ENCODE peak calls at places on chromosomes 16 and 17, in ten cellular contexts. K is stomach, O is tibial nerve, C is body of pancreas, P is adrenal gland, Z is H1, E is right lobe of liver, U is testis, R is ovary, N is IMR-90. T is an unnamed sample.

GRCh38 chr17:55770220-55770870 is 19.5 kb downstream of the PCTP start:
- DNase-seq in K (no peak), O (no peak), C (no peak), P (no peak), Z (no peak), E (no peak), U (no peak), R (no peak), N (peak; percentile 72), T (no peak)

GRCh38 chr17:40548982-40549680 is 16.1 kb downstream of the CCR7 start:
- DNase-seq in K (peak; percentile 50), O (peak; percentile 82), C (peak; percentile 16), P (peak; percentile 58), Z (no peak), E (peak; percentile 88), U (no peak), R (peak; percentile 72), N (peak; percentile 98), T (peak; percentile 63)

GRCh38 chr17:18064053-18064452 is 23.7 kb upstream of the DRG2 start:
- DNase-seq in K (no peak), O (no peak), C (no peak), P (no peak), Z (no peak), E (no peak), U (no peak), R (no peak), N (no peak), T (no peak)

GRCh38 chr16:89422527-89422904 is 67.8 kb downstream of the ANKRD11 start:
- DNase-seq in K (no peak), O (no peak), C (no peak), P (peak; percentile 58), Z (no peak), E (no peak), U (no peak), R (no peak), N (peak; percentile 59), T (no peak)

GRCh38 chr17:19728114-19728495 is 11.7 kb upstream of the SLC47A2 start:
- DNase-seq in K (peak; percentile 88), O (peak; percentile 80), C (peak; percentile 77), P (peak; percentile 92), Z (no peak), E (peak; percentile 91), U (peak; percentile 89), R (peak; percentile 81), N (peak; percentile 63), T (peak; percentile 77)

GRCh38 chr16:81458149-81458669 is 13.6 kb downstream of the CMIP start:
- DNase-seq in K (no peak), O (no peak), C (no peak), P (no peak), Z (no peak), E (no peak), U (no peak), R (no peak), N (no peak), T (no peak)

GRCh38 chr16:81502396-81503060 is 57.9 kb downstream of the CMIP start:
- DNase-seq in K (no peak), O (no peak), C (no peak), P (no peak), Z (no peak), E (peak; percentile 39), U (no peak), R (no peak), N (no peak), T (no peak)

GRCh38 chr17:32546031-32546444 is 59.2 kb downstream of the CDK5R1 start:
- DNase-seq in K (no peak), O (no peak), C (no peak), P (no peak), Z (peak; percentile 23), E (no peak), U (no peak), R (no peak), N (no peak), T (no peak)

GRCh38 chr16:72921620-72922019 is 126.3 kb downstream of the ZFHX3 start:
- DNase-seq in K (no peak), O (no peak), C (peak; percentile 33), P (peak; percentile 81), Z (no peak), E (no peak), U (peak; percentile 54), R (peak; percentile 37), N (peak; percentile 32), T (no peak)

GRCh38 chr17:64747938-64748540 is 85.9 kb upstream of the SMURF2 start:
- DNase-seq in K (no peak), O (no peak), C (no peak), P (no peak), Z (no peak), E (no peak), U (no peak), R (no peak), N (peak; percentile 83), T (no peak)

GRCh38 chr16:1772908-1773702 is at the start of gene MRPS34:
- DNase-seq in K (peak; percentile 88), O (peak; percentile 69), C (peak; percentile 86), P (peak; percentile 80), Z (peak; percentile 51), E (peak; percentile 87), U (peak; percentile 85), R (peak; percentile 79), N (peak; percentile 83), T (peak; percentile 91)
- TF ChIP-seq POLR2A in K (no peak), O (peak; percentile 57), C (peak; percentile 72), P (peak; percentile 56), Z (no peak), E (peak; percentile 51), U (no peak), R (peak; percentile 30), N (no peak), T (peak; percentile 70)

GRCh38 chr16:1154887-1155331 is 2.0 kb downstream of the CACNA1H start:
- DNase-seq in K (no peak), O (no peak), C (no peak), P (no peak), Z (no peak), E (no peak), U (no peak), R (no peak), N (peak; percentile 41), T (no peak)

GRCh38 chr16:1156111-1156982 is 3.4 kb downstream of the CACNA1H start:
- DNase-seq in K (no peak), O (no peak), C (no peak), P (no peak), Z (no peak), E (no peak), U (peak; percentile 50), R (peak; percentile 85), N (no peak), T (no peak)

GRCh38 chr16:1154291-1154886 is 1.5 kb downstream of the CACNA1H start:
- DNase-seq in K (no peak), O (no peak), C (no peak), P (peak; percentile 81), Z (no peak), E (no peak), U (no peak), R (peak; percentile 73), N (no peak), T (no peak)

GRCh38 chr16:1156983-1157638 is 4.2 kb downstream of the CACNA1H start:
- DNase-seq in K (no peak), O (no peak), C (no peak), P (no peak), Z (no peak), E (no peak), U (no peak), R (peak; percentile 61), N (no peak), T (no peak)

GRCh38 chr16:1155353-1156110 is 2.6 kb downstream of the CACNA1H start:
- DNase-seq in K (no peak), O (no peak), C (no peak), P (no peak), Z (no peak), E (no peak), U (no peak), R (peak; percentile 70), N (no peak), T (no peak)
- H3K4me3 ChIP-seq in K (peak overlapping the region; percentile 48), O (no peak overlapping the region), C (no peak overlapping the region), P (no peak overlapping the region), Z (no peak overlapping the region), E (peak overlapping the region; percentile 43), U (peak overlapping the region; percentile 59), R (peak overlapping the region; percentile 52), N (no peak overlapping the region), T (peak overlapping the region; percentile 52)

DNA sequence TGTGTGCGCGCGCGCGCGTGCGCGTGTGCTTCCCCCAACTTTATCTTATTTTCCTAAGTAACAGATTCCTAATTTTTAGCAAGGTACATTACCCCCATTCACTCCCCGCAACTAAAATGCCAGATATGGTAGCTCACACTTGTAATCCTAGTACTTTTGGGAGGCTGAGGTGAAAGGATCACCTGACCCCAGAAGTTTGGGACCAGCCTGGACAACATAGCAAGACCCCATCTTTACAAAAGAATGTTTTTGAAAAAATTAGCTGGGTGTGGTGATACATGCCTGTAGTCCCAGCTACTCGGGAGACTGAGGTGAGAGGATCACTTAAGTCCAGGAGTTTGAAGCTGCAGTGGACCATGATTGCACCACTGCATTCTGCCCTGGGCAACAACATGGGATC is 5.1 kb downstream of the BRD7 start:
- DNase-seq in K (no peak), O (no peak), C (no peak), P (no peak), Z (no peak), E (no peak), U (no peak), R (no peak), N (no peak), T (no peak)
- H3K36me3 ChIP-seq in K (peaks cover 46% of the 10 kb centered on the region), O (peaks cover 27% of the 10 kb centered on the region), C (peaks cover 2% of the 10 kb centered on the region), P (peaks cover 13% of the 10 kb centered on the region), Z (peaks cover 50% of the 10 kb centered on the region), E (peaks cover 13% of the 10 kb centered on the region), U (no peaks in the 10 kb centered on the region), R (no peaks in the 10 kb centered on the region), N (peaks cover 30% of the 10 kb centered on the region), T (peaks cover 55% of the 10 kb centered on the region)

GRCh38 chr17:53472586-53472985 is 350.1 kb upstream of the KIF2B start:
- DNase-seq in K (no peak), O (no peak), C (no peak), P (no peak), Z (no peak), E (no peak), U (no peak), R (no peak), N (no peak), T (no peak)
- TF ChIP-seq POLR2A in K (no peak), O (no peak), C (no peak), P (no peak), Z (no peak), E (no peak), U (no peak), R (no peak), N (no peak), T (no peak)

DNA sequence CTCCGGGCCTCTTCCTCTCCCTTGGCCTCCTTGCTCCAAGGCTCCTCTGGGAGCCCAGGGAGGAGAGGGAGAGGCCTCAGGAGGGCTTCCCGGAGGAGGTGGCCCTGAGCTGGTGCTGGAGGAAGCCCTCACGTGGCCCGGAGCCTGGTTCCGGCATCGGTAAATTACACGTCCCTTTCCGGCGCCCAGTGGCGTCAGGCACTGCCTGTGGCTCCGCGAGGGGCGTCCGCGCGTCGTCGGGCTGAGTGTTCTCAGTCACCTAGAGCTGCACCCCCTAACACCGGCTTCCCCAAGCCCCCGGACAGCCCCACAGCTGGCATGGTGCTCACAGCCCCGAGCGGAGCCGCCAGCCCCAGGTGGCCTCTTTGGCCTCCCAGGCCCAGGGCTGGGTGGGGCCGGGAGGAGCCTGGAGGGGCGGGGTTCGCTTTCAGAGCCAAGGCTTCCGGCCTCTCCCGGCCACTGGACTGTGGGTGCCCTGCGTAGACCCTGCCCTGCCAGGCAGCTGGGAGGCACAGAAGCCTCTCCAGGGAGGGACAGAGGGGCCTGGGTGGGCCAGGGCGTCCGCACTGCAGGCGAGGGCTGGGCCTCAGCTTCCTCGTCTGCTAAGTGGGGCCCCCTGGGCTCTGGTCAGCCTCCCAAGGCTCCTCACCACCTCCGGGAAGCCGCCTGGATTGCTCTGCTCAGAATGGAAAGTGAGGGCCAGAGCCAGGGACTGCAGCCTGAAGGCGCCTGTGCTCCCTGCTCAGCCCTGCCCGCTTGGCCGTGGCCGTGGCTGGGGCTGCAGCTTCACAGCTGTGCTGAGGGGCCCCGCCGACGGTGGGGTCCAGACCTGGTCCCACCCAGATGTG is 27.8 kb upstream of the SSTR5 start:
- DNase-seq in K (no peak), O (no peak), C (no peak), P (no peak), Z (no peak), E (no peak), U (no peak), R (no peak), N (no peak), T (no peak)
- H3K4me3 ChIP-seq in K (no peak overlapping the region), O (no peak overlapping the region), C (no peak overlapping the region), P (no peak overlapping the region), Z (no peak overlapping the region), E (no peak overlapping the region), U (no peak overlapping the region), R (no peak overlapping the region), N (no peak overlapping the region), T (no peak overlapping the region)